ENCODE peak calls at places on chromosome 22, in nine cellular contexts. L, I, V, P, T, A, U, C and Q are unnamed samples.
A peak's percentile ranks its signal among the peaks of the same experiment; 100 is the strongest.

GRCh38 chr22:26168934-26169311 is 339 bp upstream of the SEZ6L start:
- DNase-seq in L (peak; percentile 6), I (no peak), V (no peak), P (no peak), T (no peak), A (no peak), U (no peak), C (no peak), Q (no peak)

GRCh38 chr22:32469799-32470212 is 4.8 kb upstream of the FBXO7 start:
- DNase-seq in L (peak; percentile 67), I (no peak), V (peak; percentile 85), P (peak; percentile 59), T (peak; percentile 76), A (no peak), U (peak; percentile 84), C (peak; percentile 12), Q (peak; percentile 55)

GRCh38 chr22:32206774-32207758 is 2.2 kb upstream of the RFPL2 start:
- DNase-seq in L (peak; percentile 6), I (no peak), V (peak; percentile 14), P (peak; percentile 49), T (peak; percentile 27), A (no peak), U (no peak), C (peak; percentile 58), Q (peak; percentile 13)

GRCh38 chr22:44664149-44664548 is 37.9 kb upstream of the PRR5 start:
- DNase-seq in L (peak; percentile 20), I (peak; percentile 63), V (no peak), P (no peak), T (no peak), A (peak; percentile 87), U (peak; percentile 61), C (peak; percentile 47), Q (peak; percentile 55)

GRCh38 chr22:28911279-28911640 is 27.9 kb downstream of the ZNRF3 start:
- DNase-seq in L (no peak), I (no peak), V (no peak), P (no peak), T (no peak), A (no peak), U (no peak), C (no peak), Q (no peak)

GRCh38 chr22:19874307-19875060 is 19.8 kb upstream of the GNB1L start:
- DNase-seq in L (peak; percentile 41), I (peak; percentile 90), V (no peak), P (peak; percentile 76), T (no peak), A (peak; percentile 72), U (no peak), C (peak; percentile 5), Q (no peak)

GRCh38 chr22:35995772-35996171 is 32.9 kb downstream of the RBFOX2 start:
- DNase-seq in L (peak; percentile 95), I (no peak), V (peak; percentile 98), P (no peak), T (peak; percentile 98), A (peak; percentile 83), U (peak; percentile 99), C (peak; percentile 39), Q (peak; percentile 97)

GRCh38 chr22:20906387-20906767 is 10.8 kb upstream of the CRKL start:
- DNase-seq in L (no peak), I (no peak), V (no peak), P (no peak), T (no peak), A (no peak), U (no peak), C (no peak), Q (no peak)

GRCh38 chr22:35540600-35541253 is at the start of gene RASD2:
- DNase-seq in L (no peak), I (no peak), V (no peak), P (peak; percentile 37), T (no peak), A (no peak), U (peak; percentile 19), C (peak; percentile 31), Q (no peak)

GRCh38 chr22:27983361-27983791 is 64.3 kb upstream of the PITPNB start:
- DNase-seq in L (no peak), I (no peak), V (no peak), P (no peak), T (no peak), A (no peak), U (no peak), C (peak; percentile 5), Q (no peak)

GRCh38 chr22:35342390-35342789 is 38.5 kb upstream of the HMOX1 start:
- DNase-seq in L (no peak), I (no peak), V (no peak), P (no peak), T (no peak), A (peak; percentile 43), U (no peak), C (no peak), Q (no peak)

GRCh38 chr22:17580461-17581031 is 17.2 kb downstream of the SLC25A18 start:
- DNase-seq in L (peak; percentile 31), I (no peak), V (no peak), P (no peak), T (no peak), A (peak; percentile 52), U (no peak), C (no peak), Q (no peak)

GRCh38 chr22:20549232-20549841 is 41.9 kb downstream of the MED15 start:
- DNase-seq in L (peak; percentile 58), I (peak; percentile 48), V (peak; percentile 51), P (no peak), T (peak; percentile 29), A (no peak), U (no peak), C (no peak), Q (peak; percentile 41)

GRCh38 chr22:23718371-23719165 is 27.8 kb downstream of the RGL4 start:
- DNase-seq in L (no peak), I (no peak), V (no peak), P (no peak), T (no peak), A (no peak), U (no peak), C (no peak), Q (no peak)

GRCh38 chr22:17872491-17872890 is 98.2 kb upstream of the BID start:
- DNase-seq in L (peak; percentile 68), I (no peak), V (no peak), P (peak; percentile 97), T (no peak), A (no peak), U (peak; percentile 11), C (no peak), Q (no peak)

GRCh38 chr22:31637375-31637937 is 24.6 kb downstream of the PISD start:
- DNase-seq in L (no peak), I (peak; percentile 83), V (peak; percentile 28), P (no peak), T (peak; percentile 38), A (no peak), U (no peak), C (no peak), Q (no peak)

GRCh38 chr22:37241351-37242142 is 2.5 kb downstream of the RAC2 start:
- DNase-seq in L (peak; percentile 6), I (peak; percentile 60), V (no peak), P (no peak), T (no peak), A (peak; percentile 75), U (no peak), C (no peak), Q (no peak)

GRCh38 chr22:32306561-32306960 is 51.1 kb upstream of the RFPL3 start:
- DNase-seq in L (no peak), I (no peak), V (no peak), P (no peak), T (no peak), A (no peak), U (no peak), C (no peak), Q (no peak)

DNA sequence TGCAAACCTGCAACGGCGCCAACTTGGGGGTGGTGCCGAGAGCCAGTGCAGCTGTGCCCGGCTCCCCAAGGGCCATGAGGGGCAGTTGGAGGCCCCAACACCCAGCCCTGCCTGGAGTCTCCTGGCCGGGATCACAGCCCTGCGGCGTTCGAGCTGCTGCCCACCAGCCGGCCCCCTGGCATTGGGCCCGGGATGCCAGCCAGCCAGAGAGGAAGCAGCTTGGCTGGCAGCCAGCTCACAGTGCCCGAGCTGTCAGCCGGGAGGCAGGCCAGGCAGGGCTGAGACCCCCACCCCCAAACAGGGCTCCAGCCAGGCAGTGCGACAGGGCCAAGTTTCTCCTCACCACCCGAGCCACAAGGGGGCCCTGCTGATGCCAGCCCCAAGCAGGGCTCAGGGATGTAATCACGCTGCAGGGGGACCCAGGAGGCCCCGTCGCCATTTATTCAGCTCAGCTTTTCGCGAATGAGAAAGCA is 26.0 kb upstream of the TCF20 start:
- DNase-seq in L (no peak), I (no peak), V (no peak), P (no peak), T (no peak), A (no peak), U (no peak), C (peak; percentile 67), Q (no peak)
- TF ChIP-seq CTCF in L (peak; percentile 8), I (no peak), V (no peak), P (peak; percentile 25), T (no peak), A (no peak), U (no peak), C (no peak), Q (no peak)

GRCh38 chr22:22513619-22514018 is 5.1 kb upstream of the ZNF280B start:
- DNase-seq in L (no peak), I (no peak), V (no peak), P (no peak), T (no peak), A (no peak), U (no peak), C (no peak), Q (no peak)
- H3K4me3 ChIP-seq in L (no peak overlapping the region), I (no peak overlapping the region), V (no peak overlapping the region), P (no peak overlapping the region), T (no peak overlapping the region), A (no peak overlapping the region), U (no peak overlapping the region), C (no peak overlapping the region), Q (no peak overlapping the region)

DNA sequence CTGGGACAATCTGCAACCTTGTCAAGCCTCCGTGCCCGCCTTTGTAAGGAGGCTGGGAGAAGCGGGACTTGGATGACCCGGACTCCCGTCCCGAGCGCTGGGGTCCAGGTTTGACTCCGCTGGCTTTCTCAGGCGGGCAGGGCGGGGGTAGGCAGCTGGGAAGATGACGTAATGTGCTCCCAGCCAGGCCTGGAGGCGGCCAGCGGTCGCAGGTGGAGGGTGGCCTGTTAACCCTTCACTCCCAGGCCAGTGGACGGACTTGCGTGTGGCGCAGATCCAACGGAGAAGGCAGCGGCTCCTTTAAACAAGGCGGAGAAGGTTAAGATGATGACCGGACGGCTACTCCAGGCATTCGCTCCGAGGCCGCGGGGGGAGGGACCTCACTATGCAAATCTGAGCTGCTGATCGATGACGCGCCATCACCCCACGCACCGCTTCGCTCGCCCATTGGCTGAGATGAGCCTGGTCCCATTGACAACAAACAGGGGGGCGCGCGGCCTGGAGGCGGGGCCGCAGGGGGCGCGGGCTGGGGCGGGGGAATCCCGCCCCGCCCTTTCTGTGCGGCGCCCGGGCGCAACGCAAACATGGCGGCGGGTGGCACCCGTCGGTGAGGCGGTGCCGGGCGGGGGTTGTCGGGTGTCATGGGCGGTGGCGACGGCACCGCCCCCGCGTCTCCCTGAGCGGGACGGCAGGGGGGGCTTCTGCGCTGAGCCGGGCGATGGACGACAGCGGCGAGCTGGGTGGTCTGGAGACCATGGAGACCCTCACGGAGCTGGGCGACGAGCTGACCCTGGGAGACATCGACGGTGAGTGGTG is at the start of gene SREBF2:
- DNase-seq in L (peak; percentile 100), I (peak; percentile 100), V (peak; percentile 100), P (peak; percentile 100), T (peak; percentile 100), A (peak; percentile 100), U (peak; percentile 99), C (peak; percentile 100), Q (peak; percentile 100)
- TF ChIP-seq CTCF in L (no peak), I (peak; percentile 17), V (no peak), P (no peak), T (no peak), A (no peak), U (no peak), C (no peak), Q (no peak)

GRCh38 chr22:47113880-47114415 is 351.5 kb downstream of the TBC1D22A start:
- DNase-seq in L (no peak), I (no peak), V (no peak), P (no peak), T (no peak), A (no peak), U (no peak), C (no peak), Q (no peak)
- H3K4me3 ChIP-seq in L (no peak overlapping the region), I (no peak overlapping the region), V (no peak overlapping the region), P (no peak overlapping the region), T (no peak overlapping the region), A (no peak overlapping the region), U (no peak overlapping the region), C (no peak overlapping the region), Q (no peak overlapping the region)